ENCODE peak calls at places on chromosome 12, in six cellular contexts. T is fibroblast of lung, V is substantia nigra, D is left ventricle myocardium inferior, W is AG09319, B is MV-4-11. E is an unnamed sample.

GRCh38 chr12:123949118-123949774 is 23.4 kb downstream of the CCDC92 start:
- DNase-seq in T (no peak), V (no peak), D (no peak), W (no peak), B (no peak), E (no peak)

GRCh38 chr12:3035171-3035570 is 42.0 kb upstream of the TSPAN9 start:
- DNase-seq in T (no peak), V (no peak), D (no peak), W (no peak), B (no peak), E (peak; percentile 2)

GRCh38 chr12:52591521-52591920 is 9.7 kb downstream of the KRT72 start:
- DNase-seq in T (no peak), V (no peak), D (no peak), W (no peak), B (no peak), E (no peak)

GRCh38 chr12:128724468-128725046 is 99.2 kb downstream of the SLC15A4 start:
- DNase-seq in T (no peak), V (no peak), D (no peak), W (no peak), B (no peak), E (no peak)

GRCh38 chr12:96293093-96293492 is 98.9 kb downstream of the ELK3 start:
- DNase-seq in T (no peak), V (no peak), D (no peak), W (no peak), B (no peak), E (no peak)

GRCh38 chr12:13368971-13369370 is 172.4 kb downstream of the EMP1 start:
- DNase-seq in T (no peak), V (no peak), D (no peak), W (no peak), B (no peak), E (no peak)

GRCh38 chr12:67415473-67415872 is 146.3 kb downstream of the CAND1 start:
- DNase-seq in T (peak; percentile 55), V (peak; percentile 17), D (no peak), W (no peak), B (no peak), E (no peak)

GRCh38 chr12:57611116-57611809 is at the start of gene ARHGEF25:
- DNase-seq in T (peak; percentile 66), V (peak; percentile 64), D (peak; percentile 87), W (no peak), B (no peak), E (peak; percentile 73)

GRCh38 chr12:56451147-56451546 is 1.9 kb upstream of the TIMELESS start:
- DNase-seq in T (no peak), V (no peak), D (no peak), W (no peak), B (no peak), E (no peak)

GRCh38 chr12:6790496-6791150 is 1.3 kb downstream of the CD4 start:
- DNase-seq in T (no peak), V (no peak), D (no peak), W (no peak), B (peak; percentile 46), E (no peak)

GRCh38 chr12:119735079-119735478 is 67.1 kb downstream of the PRKAB1 start:
- DNase-seq in T (no peak), V (no peak), D (no peak), W (no peak), B (no peak), E (no peak)

GRCh38 chr12:17097674-17098073 is 491.7 kb upstream of the LMO3 start:
- DNase-seq in T (no peak), V (no peak), D (no peak), W (no peak), B (no peak), E (no peak)

GRCh38 chr12:55039761-55040160 is 20.0 kb downstream of the NEUROD4 start:
- DNase-seq in T (no peak), V (no peak), D (no peak), W (no peak), B (no peak), E (no peak)

GRCh38 chr12:29782821-29783772 is 645 bp downstream of the TMTC1 start:
- DNase-seq in T (peak; percentile 53), V (peak; percentile 34), D (peak; percentile 53), W (no peak), B (no peak), E (peak; percentile 6)

GRCh38 chr12:94175763-94176660 is 27.6 kb downstream of the PLXNC1 start:
- DNase-seq in T (peak; percentile 48), V (no peak), D (no peak), W (no peak), B (peak; percentile 74), E (no peak)

GRCh38 chr12:100229876-100230275 is 29.3 kb downstream of the ACTR6 start:
- DNase-seq in T (no peak), V (no peak), D (no peak), W (no peak), B (peak; percentile 77), E (no peak)

GRCh38 chr12:113039911-113040425 is 16.6 kb upstream of the DTX1 start:
- DNase-seq in T (no peak), V (no peak), D (no peak), W (no peak), B (no peak), E (no peak)

GRCh38 chr12:107441906-107442305 is 243.7 kb upstream of the PWP1 start:
- DNase-seq in T (peak; percentile 54), V (no peak), D (no peak), W (no peak), B (no peak), E (no peak)

GRCh38 chr12:48958049-48958388 is 732 bp upstream of the ARF3 start:
- DNase-seq in T (no peak), V (no peak), D (no peak), W (no peak), B (peak; percentile 40), E (no peak)

GRCh38 chr12:87116778-87117177 is 860.6 kb upstream of the MGAT4C start:
- DNase-seq in T (no peak), V (no peak), D (no peak), W (no peak), B (no peak), E (no peak)

GRCh38 chr12:111546758-111547383 is 52.2 kb downstream of the ATXN2 start:
- DNase-seq in T (peak; percentile 25), V (no peak), D (no peak), W (no peak), B (no peak), E (no peak)

GRCh38 chr12:131381716-131382430 is 329.0 kb upstream of the SFSWAP start:
- DNase-seq in T (no peak), V (no peak), D (no peak), W (no peak), B (no peak), E (no peak)

GRCh38 chr12:12946686-12947355 is 5.1 kb downstream of the GPRC5D start:
- DNase-seq in T (no peak), V (peak; percentile 52), D (no peak), W (no peak), B (no peak), E (no peak)

GRCh38 chr12:75900781-75901254 is 130.8 kb downstream of the PHLDA1 start:
- DNase-seq in T (no peak), V (no peak), D (no peak), W (no peak), B (no peak), E (no peak)

GRCh38 chr12:113713156-113713555 is 241.5 kb upstream of the LHX5 start:
- DNase-seq in T (no peak), V (no peak), D (no peak), W (no peak), B (no peak), E (no peak)

GRCh38 chr12:45913631-45914030 is 76.7 kb downstream of the SCAF11 start:
- DNase-seq in T (no peak), V (no peak), D (no peak), W (no peak), B (no peak), E (no peak)

GRCh38 chr12:22874151-22874550 is 249.2 kb downstream of the ETNK1 start:
- DNase-seq in T (no peak), V (no peak), D (no peak), W (no peak), B (no peak), E (no peak)

GRCh38 chr12:12606793-12607589 is 4.7 kb upstream of the CREBL2 start:
- DNase-seq in T (peak; percentile 54), V (no peak), D (no peak), W (no peak), B (peak; percentile 76), E (no peak)

GRCh38 chr12:11785722-11786121 is 136.2 kb downstream of the ETV6 start:
- DNase-seq in T (peak; percentile 71), V (no peak), D (no peak), W (peak; percentile 72), B (peak; percentile 80), E (no peak)

GRCh38 chr12:123069436-123070266 is 81.2 kb downstream of the PITPNM2 start:
- DNase-seq in T (no peak), V (no peak), D (no peak), W (no peak), B (no peak), E (no peak)

GRCh38 chr12:120117961-120118709 is 1.6 kb upstream of the RAB35 start:
- DNase-seq in T (peak; percentile 22), V (no peak), D (no peak), W (no peak), B (no peak), E (no peak)

E was measured in mucosa of descending colon.